ENCODE peak calls at places on chromosomes 11 and 22, in eight cellular contexts. T is activated T-cell treated with anti-CD3 and anti-CD28 coated beads for 1 hour; I is GM23248; Y is T1000; X is IMR-90; P is memory B cell; L is activated T-helper 1 cell treated with anti-CD3 and anti-CD28 coated beads, Interleukin-12 subunit alpha, Interleukin-12 subunit beta, Interleukin-2, Interleukin-4 antibody, amounts not matched to agents 30 ng/mL and 10 ng/mL and 1 ng/mL, durations not matched to agents 14 hours and 24 hours and 36 hours; J is A549. R is an unnamed sample.

GRCh38 chr11:71138737-71139425 is 113.5 kb downstream of the SHANK2 start:
- DNase-seq in T (no peak), I (no peak), Y (no peak), X (no peak), P (no peak), L (no peak), J (no peak), R (no peak)

GRCh38 chr11:72041364-72042058 is 38.8 kb downstream of the NUMA1 start:
- DNase-seq in T (peak), I (peak), Y (peak), X (peak), P (peak), L (peak), J (peak), R (peak)

GRCh38 chr11:35337136-35337918 is 82.0 kb downstream of the SLC1A2 start:
- DNase-seq in T (no peak), I (peak), Y (peak), X (peak), P (no peak), L (no peak), J (peak), R (peak)

GRCh38 chr11:34224434-34224966 is 119.1 kb downstream of the NAT10 start:
- DNase-seq in T (no peak), I (no peak), Y (no peak), X (no peak), P (no peak), L (no peak), J (no peak), R (no peak)

GRCh38 chr22:17540481-17540880 is 22.8 kb upstream of the SLC25A18 start:
- DNase-seq in T (no peak), I (no peak), Y (no peak), X (no peak), P (no peak), L (no peak), J (no peak), R (no peak)

GRCh38 chr11:117189191-117189940 is 9.8 kb upstream of the TAGLN start:
- DNase-seq in T (no peak), I (no peak), Y (no peak), X (no peak), P (peak), L (no peak), J (no peak), R (no peak)

GRCh38 chr11:61609000-61609969 is 28.4 kb upstream of the SYT7 start:
- DNase-seq in T (no peak), I (no peak), Y (no peak), X (no peak), P (no peak), L (no peak), J (no peak), R (no peak)

GRCh38 chr11:2580061-2580421 is 119.8 kb downstream of the KCNQ1OT1 start:
- DNase-seq in T (no peak), I (no peak), Y (no peak), X (no peak), P (no peak), L (no peak), J (no peak), R (no peak)

GRCh38 chr22:35489225-35489624 is 51.4 kb upstream of the RASD2 start:
- DNase-seq in T (no peak), I (peak), Y (no peak), X (no peak), P (no peak), L (no peak), J (no peak), R (no peak)

GRCh38 chr11:2520736-2521035 is 75.9 kb downstream of the KCNQ1 start:
- DNase-seq in T (no peak), I (no peak), Y (no peak), X (no peak), P (no peak), L (no peak), J (no peak), R (no peak)

GRCh38 chr11:19345848-19346681 is 105.3 kb upstream of the E2F8 start:
- DNase-seq in T (no peak), I (peak), Y (no peak), X (no peak), P (no peak), L (no peak), J (peak), R (peak)

GRCh38 chr11:1959786-1960185 is 12.7 kb downstream of the MRPL23 start:
- DNase-seq in T (no peak), I (no peak), Y (no peak), X (no peak), P (no peak), L (no peak), J (no peak), R (no peak)

GRCh38 chr11:20669833-20670684 is 673 bp downstream of the NELL1 start:
- DNase-seq in T (no peak), I (no peak), Y (no peak), X (no peak), P (no peak), L (no peak), J (no peak), R (no peak)

GRCh38 chr11:130786987-130787688 is 129.1 kb downstream of the SNX19 start:
- DNase-seq in T (no peak), I (peak), Y (no peak), X (peak), P (no peak), L (no peak), J (no peak), R (no peak)

GRCh38 chr11:47415949-47416472 is 7.6 kb downstream of the SLC39A13 start:
- DNase-seq in T (no peak), I (peak), Y (peak), X (peak), P (no peak), L (no peak), J (peak), R (peak)

GRCh38 chr11:7548659-7549283 is 35.0 kb downstream of the PPFIBP2 start:
- DNase-seq in T (peak), I (no peak), Y (no peak), X (no peak), P (no peak), L (no peak), J (no peak), R (no peak)

GRCh38 chr11:13717331-13717730 is 48.9 kb downstream of the FAR1 start:
- DNase-seq in T (no peak), I (peak), Y (peak), X (peak), P (no peak), L (no peak), J (no peak), R (peak)

GRCh38 chr11:23079382-23079813 is 219.1 kb upstream of the CCDC179 start:
- DNase-seq in T (no peak), I (peak), Y (no peak), X (peak), P (no peak), L (no peak), J (no peak), R (peak)

GRCh38 chr22:37121887-37122591 is 12.5 kb upstream of the TMPRSS6 start:
- DNase-seq in T (peak), I (peak), Y (no peak), X (peak), P (peak), L (peak), J (no peak), R (no peak)

GRCh38 chr11:87300640-87301381 is 263.1 kb downstream of the TMEM135 start:
- DNase-seq in T (no peak), I (no peak), Y (no peak), X (peak), P (no peak), L (no peak), J (no peak), R (peak)

GRCh38 chr11:74929431-74930363 is 19.2 kb downstream of the XRRA1 start:
- DNase-seq in T (peak), I (peak), Y (peak), X (peak), P (peak), L (peak), J (peak), R (peak)

R was measured in HCEC 1CT.